ENCODE peak calls at places on chromosomes 5 and 9, in eight cellular contexts. One of them, this sample, is unnamed.

GRCh38 chr5:173050791-173051190 is 5.4 kb upstream of the CREBRF start:
- DNase-seq in retinal pigment epithelial cell: no peak
- DNase-seq in CD8-positive, alpha-beta T cell: no peak
- DNase-seq in prostate gland: no peak
- DNase-seq in A549: no peak
- DNase-seq in CD4-positive, alpha-beta T cell: no peak
- DNase-seq in Caco-2: no peak
- DNase-seq in bronchial epithelial cell: no peak
- DNase-seq in this sample: no peak

GRCh38 chr9:135215571-135216161 is 128.2 kb downstream of the OLFM1 start:
- DNase-seq in retinal pigment epithelial cell: no peak
- DNase-seq in CD8-positive, alpha-beta T cell: no peak
- DNase-seq in prostate gland: peak; percentile 79
- DNase-seq in A549: no peak
- DNase-seq in CD4-positive, alpha-beta T cell: no peak
- DNase-seq in Caco-2: no peak
- DNase-seq in bronchial epithelial cell: no peak
- DNase-seq in this sample: no peak

GRCh38 chr9:34249274-34249673 is 70.4 kb downstream of the UBAP1 start:
- DNase-seq in retinal pigment epithelial cell: no peak
- DNase-seq in CD8-positive, alpha-beta T cell: no peak
- DNase-seq in prostate gland: no peak
- DNase-seq in A549: no peak
- DNase-seq in CD4-positive, alpha-beta T cell: no peak
- DNase-seq in Caco-2: no peak
- DNase-seq in bronchial epithelial cell: peak; percentile 52
- DNase-seq in this sample: no peak

GRCh38 chr5:139952464-139953070 is 90.5 kb downstream of the NRG2 start:
- DNase-seq in retinal pigment epithelial cell: no peak
- DNase-seq in CD8-positive, alpha-beta T cell: peak; percentile 29
- DNase-seq in prostate gland: no peak
- DNase-seq in A549: no peak
- DNase-seq in CD4-positive, alpha-beta T cell: no peak
- DNase-seq in Caco-2: no peak
- DNase-seq in bronchial epithelial cell: no peak
- DNase-seq in this sample: peak; percentile 3

GRCh38 chr9:103533318-103533717 is 538.2 kb downstream of the CYLC2 start:
- DNase-seq in retinal pigment epithelial cell: no peak
- DNase-seq in CD8-positive, alpha-beta T cell: no peak
- DNase-seq in prostate gland: no peak
- DNase-seq in A549: no peak
- DNase-seq in CD4-positive, alpha-beta T cell: no peak
- DNase-seq in Caco-2: no peak
- DNase-seq in bronchial epithelial cell: no peak
- DNase-seq in this sample: no peak

GRCh38 chr9:36543916-36544315 is 28.8 kb upstream of the MELK start:
- DNase-seq in retinal pigment epithelial cell: no peak
- DNase-seq in CD8-positive, alpha-beta T cell: no peak
- DNase-seq in prostate gland: peak; percentile 62
- DNase-seq in A549: no peak
- DNase-seq in CD4-positive, alpha-beta T cell: no peak
- DNase-seq in Caco-2: no peak
- DNase-seq in bronchial epithelial cell: peak; percentile 55
- DNase-seq in this sample: no peak

GRCh38 chr9:136939431-136939995 is 5.0 kb downstream of the FBXW5 start:
- DNase-seq in retinal pigment epithelial cell: no peak
- DNase-seq in CD8-positive, alpha-beta T cell: no peak
- DNase-seq in prostate gland: no peak
- DNase-seq in A549: no peak
- DNase-seq in CD4-positive, alpha-beta T cell: no peak
- DNase-seq in Caco-2: no peak
- DNase-seq in bronchial epithelial cell: no peak
- DNase-seq in this sample: no peak

GRCh38 chr5:143153332-143154119 is 250.0 kb downstream of the NR3C1 start:
- DNase-seq in retinal pigment epithelial cell: no peak
- DNase-seq in CD8-positive, alpha-beta T cell: no peak
- DNase-seq in prostate gland: peak; percentile 30
- DNase-seq in A549: no peak
- DNase-seq in CD4-positive, alpha-beta T cell: no peak
- DNase-seq in Caco-2: no peak
- DNase-seq in bronchial epithelial cell: no peak
- DNase-seq in this sample: no peak

GRCh38 chr5:8907168-8907868 is 638.6 kb downstream of the SEMA5A start:
- DNase-seq in retinal pigment epithelial cell: no peak
- DNase-seq in CD8-positive, alpha-beta T cell: no peak
- DNase-seq in prostate gland: no peak
- DNase-seq in A549: no peak
- DNase-seq in CD4-positive, alpha-beta T cell: no peak
- DNase-seq in Caco-2: no peak
- DNase-seq in bronchial epithelial cell: peak; percentile 94
- DNase-seq in this sample: no peak

GRCh38 chr5:19175776-19176570 is 812.0 kb downstream of the CDH18 start:
- DNase-seq in retinal pigment epithelial cell: no peak
- DNase-seq in CD8-positive, alpha-beta T cell: no peak
- DNase-seq in prostate gland: no peak
- DNase-seq in A549: no peak
- DNase-seq in CD4-positive, alpha-beta T cell: no peak
- DNase-seq in Caco-2: no peak
- DNase-seq in bronchial epithelial cell: no peak
- DNase-seq in this sample: no peak

GRCh38 chr5:123754903-123755302 is 242.9 kb downstream of the CSNK1G3 start:
- DNase-seq in retinal pigment epithelial cell: no peak
- DNase-seq in CD8-positive, alpha-beta T cell: no peak
- DNase-seq in prostate gland: no peak
- DNase-seq in A549: no peak
- DNase-seq in CD4-positive, alpha-beta T cell: no peak
- DNase-seq in Caco-2: no peak
- DNase-seq in bronchial epithelial cell: no peak
- DNase-seq in this sample: no peak

GRCh38 chr9:107316795-107317661 is 33.9 kb downstream of the RAD23B start:
- DNase-seq in retinal pigment epithelial cell: no peak
- DNase-seq in CD8-positive, alpha-beta T cell: no peak
- DNase-seq in prostate gland: no peak
- DNase-seq in A549: no peak
- DNase-seq in CD4-positive, alpha-beta T cell: no peak
- DNase-seq in Caco-2: no peak
- DNase-seq in bronchial epithelial cell: peak; percentile 56
- DNase-seq in this sample: no peak

GRCh38 chr5:307794-308579 is 13.5 kb upstream of the AHRR start:
- DNase-seq in retinal pigment epithelial cell: no peak
- DNase-seq in CD8-positive, alpha-beta T cell: peak; percentile 25
- DNase-seq in prostate gland: no peak
- DNase-seq in A549: no peak
- DNase-seq in CD4-positive, alpha-beta T cell: no peak
- DNase-seq in Caco-2: no peak
- DNase-seq in bronchial epithelial cell: no peak
- DNase-seq in this sample: peak; percentile 10

GRCh38 chr9:115225459-115226116 is 107.6 kb upstream of the TNC start:
- DNase-seq in retinal pigment epithelial cell: no peak
- DNase-seq in CD8-positive, alpha-beta T cell: no peak
- DNase-seq in prostate gland: no peak
- DNase-seq in A549: no peak
- DNase-seq in CD4-positive, alpha-beta T cell: no peak
- DNase-seq in Caco-2: no peak
- DNase-seq in bronchial epithelial cell: no peak
- DNase-seq in this sample: no peak

GRCh38 chr5:127898551-127899213 is 184.9 kb upstream of the SLC12A2 start:
- DNase-seq in retinal pigment epithelial cell: no peak
- DNase-seq in CD8-positive, alpha-beta T cell: no peak
- DNase-seq in prostate gland: no peak
- DNase-seq in A549: no peak
- DNase-seq in CD4-positive, alpha-beta T cell: no peak
- DNase-seq in Caco-2: no peak
- DNase-seq in bronchial epithelial cell: peak; percentile 48
- DNase-seq in this sample: no peak

GRCh38 chr9:111833941-111834340 is 39.2 kb upstream of the SHOC1 start:
- DNase-seq in retinal pigment epithelial cell: no peak
- DNase-seq in CD8-positive, alpha-beta T cell: no peak
- DNase-seq in prostate gland: no peak
- DNase-seq in A549: no peak
- DNase-seq in CD4-positive, alpha-beta T cell: no peak
- DNase-seq in Caco-2: no peak
- DNase-seq in bronchial epithelial cell: peak; percentile 87
- DNase-seq in this sample: no peak

GRCh38 chr9:89047667-89048066 is 56.4 kb downstream of the S1PR3 start:
- DNase-seq in retinal pigment epithelial cell: no peak
- DNase-seq in CD8-positive, alpha-beta T cell: no peak
- DNase-seq in prostate gland: no peak
- DNase-seq in A549: no peak
- DNase-seq in CD4-positive, alpha-beta T cell: no peak
- DNase-seq in Caco-2: no peak
- DNase-seq in bronchial epithelial cell: no peak
- DNase-seq in this sample: no peak

DNA sequence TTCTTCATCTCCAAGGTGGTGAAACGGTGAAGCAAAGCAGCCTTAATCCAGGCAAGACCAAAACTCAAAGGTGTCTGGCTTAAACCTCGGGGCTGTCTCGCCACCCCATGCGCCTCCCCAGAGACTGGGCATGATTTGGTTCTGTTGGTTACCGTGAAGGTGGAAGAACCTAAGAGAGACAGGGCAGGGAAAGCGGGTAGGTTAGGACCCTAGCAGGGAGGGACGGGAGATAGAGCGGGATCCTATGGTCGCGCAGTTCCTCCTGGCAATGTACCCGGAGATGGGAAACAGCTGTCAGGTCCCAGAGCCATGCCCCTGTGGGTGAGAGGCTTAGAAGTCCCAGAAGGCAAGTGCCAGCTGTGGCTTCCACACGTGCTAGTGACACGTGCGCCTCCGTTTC is 418.3 kb upstream of the IRX1 start:
- DNase-seq in retinal pigment epithelial cell: no peak
- DNase-seq in CD8-positive, alpha-beta T cell: no peak
- DNase-seq in prostate gland: no peak
- DNase-seq in A549: no peak
- DNase-seq in CD4-positive, alpha-beta T cell: no peak
- DNase-seq in Caco-2: no peak
- DNase-seq in bronchial epithelial cell: no peak
- DNase-seq in this sample: no peak
- TF ChIP-seq CTCF in retinal pigment epithelial cell: no peak
- TF ChIP-seq CTCF in CD8-positive, alpha-beta T cell: no peak
- TF ChIP-seq CTCF in prostate gland: no peak
- TF ChIP-seq CTCF in A549: no peak
- TF ChIP-seq CTCF in CD4-positive, alpha-beta T cell: no peak
- TF ChIP-seq CTCF in Caco-2: no peak
- TF ChIP-seq CTCF in bronchial epithelial cell: no peak
- TF ChIP-seq CTCF in this sample: no peak

DNA sequence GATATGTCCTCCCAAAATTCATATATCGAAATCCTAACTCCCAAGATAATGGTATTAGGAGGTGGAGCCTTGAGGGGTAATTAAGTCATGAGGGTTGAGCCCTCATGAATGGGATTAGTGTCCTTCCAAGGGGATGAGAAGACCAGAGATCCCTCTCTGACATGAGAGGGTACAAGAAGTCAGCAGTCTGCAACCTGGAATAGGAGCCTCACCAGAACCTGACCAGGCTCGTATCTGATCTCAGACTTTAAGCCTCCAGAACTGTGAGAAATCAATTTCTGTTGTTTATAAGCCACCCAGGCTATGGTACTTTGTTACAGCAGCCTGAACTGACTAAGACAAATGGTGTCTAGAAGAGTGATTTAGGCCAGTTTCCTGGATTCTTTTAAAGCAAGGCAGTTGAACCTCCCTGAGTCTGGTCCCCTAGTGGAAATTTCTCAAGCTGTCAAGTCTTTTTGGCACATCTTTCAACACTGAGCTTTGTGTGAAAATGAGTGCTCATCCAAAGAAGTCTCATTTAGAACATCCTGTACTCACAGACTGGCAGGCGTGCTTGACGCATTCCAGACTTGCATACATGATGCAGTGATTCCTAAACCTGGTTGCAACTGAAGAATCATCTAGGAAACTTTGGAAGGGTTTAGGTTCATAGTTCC is 254.8 kb upstream of the PPP1R2B start:
- DNase-seq in retinal pigment epithelial cell: no peak
- DNase-seq in CD8-positive, alpha-beta T cell: no peak
- DNase-seq in prostate gland: no peak
- DNase-seq in A549: no peak
- DNase-seq in CD4-positive, alpha-beta T cell: no peak
- DNase-seq in Caco-2: no peak
- DNase-seq in bronchial epithelial cell: no peak
- DNase-seq in this sample: no peak
- TF ChIP-seq CTCF in retinal pigment epithelial cell: no peak
- TF ChIP-seq CTCF in CD8-positive, alpha-beta T cell: no peak
- TF ChIP-seq CTCF in prostate gland: no peak
- TF ChIP-seq CTCF in A549: no peak
- TF ChIP-seq CTCF in CD4-positive, alpha-beta T cell: no peak
- TF ChIP-seq CTCF in Caco-2: no peak
- TF ChIP-seq CTCF in bronchial epithelial cell: no peak
- TF ChIP-seq CTCF in this sample: no peak

DNA sequence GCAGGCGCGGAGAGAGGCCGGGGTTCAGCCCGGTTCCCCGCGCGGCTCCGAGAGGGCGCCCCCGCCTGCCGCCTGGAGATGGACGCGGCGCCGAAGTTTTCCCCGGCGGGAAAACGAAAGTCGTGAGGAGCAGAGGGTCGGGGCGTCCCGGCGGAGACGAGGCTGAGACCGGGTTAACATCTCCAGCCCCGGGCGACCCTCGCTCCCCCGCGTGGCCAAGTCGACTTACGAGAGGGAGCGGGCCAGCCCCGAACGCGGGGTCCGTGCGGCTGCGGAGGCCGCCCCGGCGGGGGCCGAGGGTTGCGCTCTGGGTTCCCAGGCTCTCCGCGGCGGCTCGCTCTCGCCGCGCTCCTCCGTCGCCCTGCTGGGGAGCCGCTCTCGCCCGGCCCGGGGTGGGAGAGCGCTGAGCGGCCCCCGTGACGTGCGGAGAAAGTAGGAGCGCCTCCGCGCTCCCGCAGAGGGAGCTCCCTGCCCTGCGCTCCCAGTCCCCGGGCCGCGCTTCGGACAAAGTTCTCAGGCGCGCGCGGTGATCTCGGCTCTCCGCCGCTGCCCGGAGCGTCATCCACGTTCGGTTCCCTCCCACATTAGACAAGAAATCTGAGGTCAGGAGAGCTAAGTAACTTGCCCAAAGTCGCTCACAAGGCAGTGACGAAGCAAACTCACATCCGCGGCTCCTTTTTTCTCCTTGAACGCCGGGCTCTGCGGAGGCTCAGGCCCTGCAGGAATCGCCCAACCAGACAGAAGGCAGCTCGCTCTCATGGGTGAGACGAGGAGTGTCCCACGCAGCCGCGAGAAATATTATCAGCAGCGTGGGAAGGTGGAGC is 1.1 kb upstream of the GCNT4 start:
- DNase-seq in retinal pigment epithelial cell: no peak
- DNase-seq in CD8-positive, alpha-beta T cell: peak; percentile 76
- DNase-seq in prostate gland: peak; percentile 33
- DNase-seq in A549: peak; percentile 78
- DNase-seq in CD4-positive, alpha-beta T cell: peak; percentile 59
- DNase-seq in Caco-2: peak; percentile 80
- DNase-seq in bronchial epithelial cell: peak; percentile 87
- DNase-seq in this sample: peak; percentile 32
- TF ChIP-seq CTCF in retinal pigment epithelial cell: peak; percentile 7
- TF ChIP-seq CTCF in CD8-positive, alpha-beta T cell: peak; percentile 5
- TF ChIP-seq CTCF in prostate gland: no peak
- TF ChIP-seq CTCF in A549: peak; percentile 35
- TF ChIP-seq CTCF in CD4-positive, alpha-beta T cell: no peak
- TF ChIP-seq CTCF in Caco-2: peak; percentile 17
- TF ChIP-seq CTCF in bronchial epithelial cell: peak; percentile 32
- TF ChIP-seq CTCF in this sample: peak; percentile 7

DNA sequence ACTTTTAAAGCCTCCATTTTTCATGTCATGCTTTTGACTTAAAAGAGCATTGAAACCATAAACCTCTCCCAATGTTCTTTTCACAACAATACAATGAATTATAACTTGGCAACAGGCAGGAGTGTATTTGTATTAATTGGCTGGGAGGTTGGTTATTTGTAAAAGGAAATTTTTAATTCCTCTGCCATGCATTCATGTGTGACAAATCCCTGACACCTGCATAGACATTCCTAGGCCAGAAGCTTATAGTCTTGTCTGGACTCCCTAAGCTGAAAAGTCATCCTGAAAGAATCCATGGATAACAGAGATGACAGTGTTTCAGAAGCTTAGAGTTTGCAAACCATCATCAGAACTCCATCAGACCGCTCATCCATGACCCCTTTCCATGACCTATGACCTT is 76.3 kb upstream of the PTGER4 start:
- DNase-seq in retinal pigment epithelial cell: peak; percentile 84
- DNase-seq in CD8-positive, alpha-beta T cell: no peak
- DNase-seq in prostate gland: no peak
- DNase-seq in A549: no peak
- DNase-seq in CD4-positive, alpha-beta T cell: no peak
- DNase-seq in Caco-2: no peak
- DNase-seq in bronchial epithelial cell: peak; percentile 73
- DNase-seq in this sample: no peak
- TF ChIP-seq CTCF in retinal pigment epithelial cell: no peak
- TF ChIP-seq CTCF in CD8-positive, alpha-beta T cell: no peak
- TF ChIP-seq CTCF in prostate gland: no peak
- TF ChIP-seq CTCF in A549: no peak
- TF ChIP-seq CTCF in CD4-positive, alpha-beta T cell: no peak
- TF ChIP-seq CTCF in Caco-2: no peak
- TF ChIP-seq CTCF in bronchial epithelial cell: no peak
- TF ChIP-seq CTCF in this sample: no peak

This sample was measured in GM10248.